ENCODE peak calls at places on chromosomes 11 and 22, in eight cellular contexts. E is HCT116, F is colonic mucosa, U is thoracic aorta, K is body of pancreas, H is Caco-2, M is tibial artery, Z is fibroblast of lung. A is an unnamed sample. For H3K36me3, the result is how much of the 10 kb centered on the place peaks cover.

GRCh38 chr11:96715208-96715607 is 325.4 kb downstream of the JRKL start:
- DNase-seq in E (no peak), F (no peak), U (no peak), K (no peak), H (no peak), M (no peak), Z (peak), A (no peak)

GRCh38 chr11:86743223-86744118 is 56.9 kb upstream of the PRSS23 start:
- DNase-seq in E (peak), F (peak), U (peak), K (peak), H (no peak), M (peak), Z (peak), A (no peak)

GRCh38 chr11:104581246-104581980 is 316.8 kb downstream of the CASP12 start:
- DNase-seq in E (no peak), F (no peak), U (no peak), K (no peak), H (no peak), M (no peak), Z (peak), A (no peak)

GRCh38 chr11:44561275-44561781 is 4.1 kb upstream of the CD82 start:
- DNase-seq in E (no peak), F (no peak), U (no peak), K (no peak), H (no peak), M (no peak), Z (no peak), A (no peak)

GRCh38 chr22:41535244-41535643 is 9.0 kb downstream of the POLR3H start:
- DNase-seq in E (no peak), F (no peak), U (no peak), K (no peak), H (peak), M (no peak), Z (no peak), A (no peak)

GRCh38 chr11:125514336-125515101 is 18.5 kb upstream of the FEZ1 start:
- DNase-seq in E (no peak), F (peak), U (no peak), K (peak), H (peak), M (no peak), Z (peak), A (peak)

GRCh38 chr11:119103793-119104192 is 2.1 kb upstream of the DPAGT1 start:
- DNase-seq in E (no peak), F (no peak), U (no peak), K (no peak), H (no peak), M (no peak), Z (no peak), A (no peak)

GRCh38 chr11:116192509-116193206 is 580.1 kb downstream of the BUD13 start:
- DNase-seq in E (no peak), F (no peak), U (no peak), K (no peak), H (peak), M (no peak), Z (no peak), A (no peak)

GRCh38 chr11:28086569-28086968 is 21.4 kb downstream of the KIF18A start:
- DNase-seq in E (no peak), F (no peak), U (no peak), K (no peak), H (no peak), M (no peak), Z (peak), A (no peak)

GRCh38 chr11:11297578-11297977 is 55.5 kb downstream of the CSNK2A3 start:
- DNase-seq in E (no peak), F (no peak), U (no peak), K (no peak), H (no peak), M (no peak), Z (no peak), A (no peak)

GRCh38 chr11:70650075-70650909 is 252.0 kb downstream of the CTTN start:
- DNase-seq in E (peak), F (peak), U (no peak), K (peak), H (peak), M (peak), Z (peak), A (no peak)

GRCh38 chr22:23098718-23099524 is 28.6 kb downstream of the GNAZ start:
- DNase-seq in E (no peak), F (peak), U (no peak), K (peak), H (no peak), M (peak), Z (no peak), A (no peak)

DNA sequence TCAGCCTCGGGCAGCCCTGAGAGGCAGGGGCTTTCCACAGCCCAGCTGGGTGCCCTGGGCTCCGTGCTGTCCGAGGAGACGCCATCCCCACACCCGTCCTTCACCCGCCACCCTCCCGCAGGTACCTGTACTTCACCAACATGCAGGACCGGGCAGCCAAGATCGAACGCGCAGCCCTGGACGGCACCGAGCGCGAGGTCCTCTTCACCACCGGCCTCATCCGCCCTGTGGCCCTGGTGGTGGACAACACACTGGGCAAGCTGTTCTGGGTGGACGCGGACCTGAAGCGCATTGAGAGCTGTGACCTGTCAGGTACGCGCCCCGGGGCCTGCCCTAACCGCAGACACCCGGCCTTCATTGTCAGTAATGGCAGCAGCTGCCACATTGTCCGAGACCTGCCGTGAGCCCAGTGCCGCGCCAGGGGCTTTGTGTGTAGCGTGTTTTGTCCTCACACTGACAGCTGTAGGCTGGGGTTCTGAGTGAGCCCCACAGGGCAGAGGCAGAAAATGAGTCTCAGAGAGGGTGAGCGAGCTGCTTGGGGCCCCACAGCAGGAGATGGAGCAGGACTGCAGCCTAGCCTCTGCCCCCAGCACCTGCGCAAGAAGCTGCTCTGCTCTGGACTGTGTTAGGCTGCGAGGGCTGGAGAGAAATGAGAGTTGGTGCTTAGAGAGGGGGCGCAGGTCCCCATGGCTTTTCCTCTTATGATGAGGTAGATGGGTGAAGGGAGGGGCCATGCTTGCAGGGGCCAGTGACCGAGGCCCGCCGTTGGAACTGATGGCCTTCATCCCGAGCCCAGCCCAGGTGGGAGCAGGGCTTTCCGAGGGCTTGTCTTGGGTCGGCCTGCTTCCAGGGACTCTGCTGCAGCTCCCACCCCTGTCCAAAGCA is 35.3 kb upstream of the PPP6R3 start:
- DNase-seq in E (no peak), F (no peak), U (no peak), K (no peak), H (no peak), M (no peak), Z (no peak), A (no peak)
- H3K36me3 ChIP-seq in E (under half), F (under half), U (half or more), K (under half), H (under half), M (half or more), Z (under half), A (under half)

GRCh38 chr11:102518296-102519094 is 12.1 kb downstream of the MMP7 start:
- DNase-seq in E (no peak), F (no peak), U (no peak), K (no peak), H (no peak), M (no peak), Z (peak), A (no peak)
- TF ChIP-seq CTCF in E (peak), F (no peak), U (no peak), K (no peak), H (peak), M (no peak), Z (no peak), A (peak)

GRCh38 chr11:64722141-64723050 is 601 bp downstream of the NRXN2 start:
- DNase-seq in E (no peak), F (no peak), U (no peak), K (no peak), H (no peak), M (no peak), Z (no peak), A (no peak)
- H3K4me3 ChIP-seq in E (no peak), F (no peak), U (no peak), K (no peak), H (no peak), M (no peak), Z (no peak), A (no peak)

DNA sequence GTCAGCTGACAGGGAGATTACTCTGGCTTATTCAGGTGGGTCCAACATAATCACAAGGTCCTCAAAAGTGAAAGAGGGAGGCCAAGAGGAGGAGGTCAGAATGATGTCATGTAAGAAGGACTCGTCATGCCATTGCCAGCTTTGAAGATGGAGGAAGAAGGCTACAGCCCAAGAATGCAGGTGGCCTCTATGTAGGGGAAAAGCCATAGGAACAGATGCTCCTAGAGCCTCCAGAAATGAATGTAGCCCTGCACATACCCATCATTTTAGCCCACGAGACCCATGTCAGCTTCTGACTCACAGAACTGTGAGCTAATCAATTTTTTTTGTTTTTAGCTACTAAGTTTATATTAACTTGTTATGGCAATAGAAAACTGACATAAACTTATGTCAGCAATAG is 171.1 kb downstream of the DBX1 start:
- DNase-seq in E (no peak), F (no peak), U (no peak), K (no peak), H (no peak), M (no peak), Z (no peak), A (no peak)
- H3K36me3 ChIP-seq in E (under half), F (under half), U (under half), K (under half), H (under half), M (under half), Z (under half), A (under half)

GRCh38 chr11:114736806-114737205 is 58.5 kb downstream of the NXPE2 start:
- DNase-seq in E (no peak), F (no peak), U (no peak), K (no peak), H (no peak), M (no peak), Z (no peak), A (no peak)

GRCh38 chr11:114738954-114739353 is 60.6 kb downstream of the NXPE2 start:
- DNase-seq in E (peak), F (peak), U (no peak), K (peak), H (peak), M (no peak), Z (peak), A (peak)
- TF ChIP-seq CTCF in E (peak), F (peak), U (peak), K (peak), H (peak), M (peak), Z (peak), A (peak)

DNA sequence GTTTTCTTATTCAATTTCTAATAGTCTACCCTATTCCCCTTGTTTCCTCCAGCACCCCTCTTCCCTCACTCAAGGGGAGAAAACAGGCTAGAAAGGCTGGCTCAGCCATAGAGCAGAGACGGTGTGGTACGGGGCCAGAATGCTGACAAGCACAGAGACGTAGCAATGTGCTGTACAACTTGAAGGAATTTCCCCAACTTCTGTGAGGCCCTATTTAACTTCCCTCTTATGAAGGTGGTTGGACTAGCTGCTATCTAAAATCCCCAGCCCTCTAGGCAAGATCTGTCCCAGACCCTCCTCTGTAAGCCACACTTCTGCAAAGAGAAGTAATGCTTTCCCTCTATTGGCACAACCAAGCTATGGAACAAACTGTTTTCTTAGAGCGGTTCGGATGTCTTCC is 37.9 kb downstream of the PLEKHA7 start:
- DNase-seq in E (no peak), F (no peak), U (no peak), K (no peak), H (no peak), M (no peak), Z (no peak), A (no peak)
- H3K4me3 ChIP-seq in E (no peak), F (no peak), U (no peak), K (no peak), H (no peak), M (no peak), Z (no peak), A (no peak)

DNA sequence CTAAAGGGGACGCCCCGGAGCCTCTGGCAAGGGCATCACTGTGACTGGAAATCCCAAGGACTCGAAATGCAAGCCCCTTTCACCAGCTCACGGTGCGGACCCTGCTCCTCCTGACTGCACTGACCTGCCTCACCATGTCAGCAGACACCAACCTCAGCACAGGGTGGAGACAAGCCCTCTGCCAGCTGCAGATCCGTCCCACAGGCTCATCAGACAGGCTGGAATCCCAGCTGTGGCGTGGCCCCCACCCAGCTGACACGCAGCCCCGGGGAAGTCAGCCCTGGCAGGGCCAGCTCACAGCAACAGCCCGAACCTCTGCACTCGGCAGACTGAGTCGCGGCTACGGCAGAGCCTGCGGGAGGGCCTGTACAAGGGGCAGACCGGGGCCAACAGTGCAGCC is 36.8 kb downstream of the BRD1 start:
- DNase-seq in E (no peak), F (no peak), U (no peak), K (no peak), H (no peak), M (no peak), Z (no peak), A (no peak)
- H3K36me3 ChIP-seq in E (under half), F (under half), U (under half), K (under half), H (under half), M (half or more), Z (under half), A (under half)

GRCh38 chr11:84780689-84781293 is 846.4 kb downstream of the DLG2 start:
- DNase-seq in E (peak), F (no peak), U (no peak), K (no peak), H (peak), M (no peak), Z (peak), A (no peak)
- TF ChIP-seq CTCF in E (peak), F (no peak), U (no peak), K (peak), H (peak), M (peak), Z (peak), A (peak)

A was measured in GM06990.